ENCODE peak calls at places on chromosomes 3 and 15, in eight cellular contexts. O, N, I, B, J, C, D and T are unnamed samples.

GRCh38 chr3:17166369-17166768 is 281.6 kb downstream of the PLCL2 start:
- DNase-seq in D (no peak), B (no peak), J (no peak), C (peak; percentile 37), O (no peak), N (no peak), I (no peak), T (no peak)

GRCh38 chr3:44012146-44012899 is 229.4 kb upstream of the TOPAZ1 start:
- DNase-seq in D (no peak), B (no peak), C (no peak), N (no peak), O (no peak), J (no peak), I (no peak), T (no peak)

GRCh38 chr15:99863527-99864198 is 130.4 kb upstream of the LYSMD4 start:
- DNase-seq in N (no peak), C (no peak), O (no peak), J (no peak), B (no peak), I (no peak), D (no peak), T (no peak)

GRCh38 chr15:70048578-70048977 is 49.1 kb downstream of the TLE3 start:
- DNase-seq in O (no peak), N (no peak), C (no peak), D (no peak), I (no peak), J (no peak), B (no peak), T (no peak)

GRCh38 chr3:69433016-69433937 is 47.4 kb upstream of the FRMD4B start:
- DNase-seq in C (no peak), B (no peak), D (no peak), O (no peak), N (no peak), I (no peak), J (no peak), T (no peak)

GRCh38 chr3:192171213-192171612 is 556.1 kb downstream of the FGF12 start:
- DNase-seq in O (no peak), C (no peak), D (no peak), I (no peak), N (no peak), J (no peak), B (no peak), T (no peak)

GRCh38 chr3:55485208-55485791 is 1.8 kb downstream of the WNT5A start:
- DNase-seq in J (peak; percentile 82), I (peak; percentile 82), C (peak; percentile 70), O (peak; percentile 53), D (peak; percentile 54), B (peak; percentile 69), N (no peak), T (peak; percentile 80)

GRCh38 chr15:98614681-98615080 is 33.7 kb upstream of the IGF1R start:
- DNase-seq in J (no peak), D (peak; percentile 39), C (no peak), I (no peak), N (no peak), O (no peak), B (no peak), T (no peak)

GRCh38 chr3:55621026-55621422 is 133.9 kb upstream of the WNT5A start:
- DNase-seq in C (no peak), N (no peak), I (no peak), D (no peak), B (no peak), J (no peak), O (no peak), T (no peak)

GRCh38 chr3:75249005-75249404 is 415.1 kb upstream of the FRG2C start:
- DNase-seq in B (no peak), N (no peak), C (no peak), I (no peak), D (no peak), O (no peak), J (no peak), T (no peak)

GRCh38 chr3:10553586-10554235 is 48.3 kb upstream of the ATP2B2 start:
- DNase-seq in D (no peak), I (no peak), N (no peak), J (no peak), B (no peak), O (no peak), C (no peak), T (no peak)

GRCh38 chr15:64096486-64097431 is 977 bp downstream of the SNX1 start:
- DNase-seq in J (no peak), B (no peak), I (peak; percentile 43), N (no peak), D (no peak), O (peak; percentile 57), C (peak; percentile 45), T (no peak)

GRCh38 chr3:17741621-17742091 is 775 bp downstream of the TBC1D5 start:
- DNase-seq in J (no peak), O (no peak), C (no peak), B (no peak), D (no peak), I (no peak), N (no peak), T (no peak)

GRCh38 chr15:47296911-47297310 is 420.4 kb upstream of the SEMA6D start:
- DNase-seq in D (no peak), O (no peak), N (no peak), C (no peak), B (no peak), J (no peak), I (no peak), T (no peak)

DNA sequence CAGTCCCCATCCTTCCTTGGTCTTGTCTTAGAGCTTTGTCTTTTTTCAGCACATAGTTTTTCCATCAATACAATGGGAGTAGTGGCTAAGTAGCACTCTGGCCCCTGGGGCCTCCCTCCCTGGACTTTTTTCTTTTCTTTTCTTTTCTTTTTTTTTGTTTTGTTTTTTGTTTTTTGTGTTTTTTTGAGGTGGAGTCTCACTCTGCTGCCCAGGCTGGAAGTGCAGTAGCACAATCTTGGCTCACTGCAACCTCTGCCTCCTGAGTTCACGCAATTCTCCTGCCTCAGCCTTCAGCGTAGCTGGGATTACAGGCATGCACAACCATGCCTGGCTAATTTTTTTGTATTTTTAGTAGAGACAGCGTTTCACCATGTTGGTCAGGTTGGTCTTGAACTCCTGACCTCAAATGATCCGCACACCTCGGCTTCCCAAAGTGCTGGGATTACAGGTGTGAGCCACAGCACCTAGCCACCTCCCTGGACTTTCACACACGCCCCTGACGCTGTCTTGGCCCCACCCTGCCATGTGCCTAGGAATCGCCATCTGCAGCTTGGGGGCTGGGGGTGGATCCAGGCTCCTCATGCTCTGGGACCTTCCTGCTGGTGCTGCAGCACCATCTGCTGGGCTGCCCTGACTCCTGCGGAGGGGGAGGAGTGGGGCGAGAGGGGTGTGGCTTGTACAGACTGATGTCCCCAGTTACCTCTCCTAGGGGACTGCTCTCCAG is 2.8 kb downstream of the C15orf39 start:
- DNase-seq in C (peak; percentile 96), J (peak; percentile 96), O (peak; percentile 99), D (peak; percentile 92), I (peak; percentile 92), N (peak; percentile 91), B (peak; percentile 94), T (peak; percentile 92)
- H3K4me3 ChIP-seq in C (peak overlapping the region; percentile 86), J (no peak overlapping the region), O (peak overlapping the region; percentile 84), D (peak overlapping the region; percentile 92), I (no peak overlapping the region), N (peak overlapping the region; percentile 88), B (no peak overlapping the region), T (no peak overlapping the region)

GRCh38 chr15:68205558-68205944 is 419 bp upstream of the CALML4 start:
- DNase-seq in I (no peak), O (no peak), C (no peak), D (no peak), J (no peak), B (no peak), N (no peak), T (no peak)
- TF ChIP-seq POLR2A in I (no peak), O (no peak), C (no peak), D (no peak), J (no peak), B (no peak), N (no peak), T (no peak)

DNA sequence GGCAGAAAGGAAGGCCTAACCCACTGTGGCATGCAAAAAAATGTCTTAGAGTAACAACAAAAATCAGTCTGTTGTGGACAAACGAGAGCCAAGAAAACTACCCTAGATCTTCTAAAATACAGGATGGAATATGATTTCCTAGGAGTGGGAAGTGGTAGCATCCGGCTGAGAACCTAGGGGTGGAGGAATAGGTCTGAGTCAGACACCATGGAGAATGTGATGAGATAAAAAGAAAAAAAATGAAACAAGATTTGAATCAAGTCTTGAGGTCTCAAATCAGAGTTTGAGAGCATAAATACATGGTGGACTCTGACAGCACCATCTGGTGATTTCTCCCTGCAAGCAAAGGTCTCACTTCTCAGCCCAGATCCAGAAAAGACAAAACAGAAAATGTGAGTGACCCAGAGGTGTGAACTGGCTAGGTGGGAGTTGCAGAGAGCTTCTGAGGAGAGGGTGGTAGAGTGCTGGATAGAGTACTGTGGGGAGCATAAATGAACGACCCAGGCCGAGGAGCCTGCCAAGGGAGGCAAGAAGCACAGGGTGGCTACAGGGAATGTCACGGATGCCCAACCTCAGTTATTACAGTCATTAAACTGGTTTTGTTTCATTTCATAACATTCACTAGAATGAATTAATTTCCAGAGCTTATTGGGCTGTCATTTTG is 27.6 kb upstream of the VEPH1 start:
- DNase-seq in J (no peak), D (no peak), O (no peak), N (no peak), B (no peak), C (no peak), I (no peak), T (no peak)
- H3K4me3 ChIP-seq in J (no peak overlapping the region), D (no peak overlapping the region), O (no peak overlapping the region), N (no peak overlapping the region), B (no peak overlapping the region), C (no peak overlapping the region), I (no peak overlapping the region), T (no peak overlapping the region)

DNA sequence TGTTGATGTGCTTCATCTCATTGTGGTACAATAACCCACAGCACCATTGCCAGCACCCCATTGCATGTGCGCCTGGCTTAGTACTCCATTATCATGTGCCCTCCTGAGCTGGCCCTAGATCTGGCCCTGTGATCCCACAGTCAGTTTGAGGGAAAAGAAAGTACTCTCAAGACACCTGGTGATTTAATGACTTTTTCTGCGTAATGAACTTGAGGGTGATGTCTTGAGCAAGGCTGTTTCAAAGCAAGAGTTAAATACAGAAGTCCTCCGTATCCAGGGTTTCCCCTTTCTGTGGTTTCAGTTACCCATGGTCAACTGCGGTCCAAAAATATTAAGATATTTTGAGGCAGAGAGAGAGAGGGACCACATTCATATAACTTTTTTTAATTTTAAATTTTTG is 16.3 kb downstream of the C3orf20 start:
- DNase-seq in O (no peak), J (no peak), N (no peak), C (no peak), D (no peak), I (no peak), B (no peak), T (no peak)
- TF ChIP-seq POLR2A in O (no peak), J (no peak), N (no peak), C (no peak), D (no peak), I (no peak), B (no peak), T (no peak)

GRCh38 chr3:101134331-101134730 is 141.1 kb upstream of the ABI3BP start:
- DNase-seq in O (no peak), J (no peak), D (no peak), N (no peak), B (no peak), I (no peak), C (no peak), T (no peak)
- H3K4me3 ChIP-seq in O (no peak overlapping the region), J (no peak overlapping the region), D (no peak overlapping the region), N (no peak overlapping the region), B (no peak overlapping the region), I (no peak overlapping the region), C (no peak overlapping the region), T (no peak overlapping the region)